ENCODE peak calls at places on chromosomes 16 and 17, in six cellular contexts. X is heart left ventricle, J is right lobe of liver, Y is IMR-90, O is GM12878, F is tibial nerve. I is an unnamed sample.

GRCh38 chr16:52629296-52629695 is 82.4 kb upstream of the TOX3 start:
- DNase-seq in X (no peak), J (no peak), Y (no peak), O (no peak), F (no peak), I (no peak)

GRCh38 chr17:57545836-57546305 is 199.2 kb downstream of the CCDC182 start:
- DNase-seq in X (no peak), J (no peak), Y (no peak), O (no peak), F (no peak), I (no peak)

GRCh38 chr17:54749157-54749556 is 151.5 kb upstream of the TOM1L1 start:
- DNase-seq in X (no peak), J (no peak), Y (no peak), O (no peak), F (no peak), I (no peak)

GRCh38 chr17:82780981-82781893 is 29.4 kb downstream of the TBCD start:
- DNase-seq in X (no peak), J (no peak), Y (no peak), O (no peak), F (no peak), I (no peak)

GRCh38 chr16:88319116-88319965 is 63.4 kb upstream of the ZNF469 start:
- DNase-seq in X (no peak), J (no peak), Y (no peak), O (no peak), F (no peak), I (no peak)

GRCh38 chr17:78383725-78384471 is 5.4 kb downstream of the PGS1 start:
- DNase-seq in X (peak; percentile 78), J (peak; percentile 83), Y (peak; percentile 100), O (peak; percentile 74), F (peak; percentile 70), I (peak; percentile 65)

GRCh38 chr17:77266891-77267341 is 126.1 kb downstream of the SEC14L1 start:
- DNase-seq in X (no peak), J (no peak), Y (peak; percentile 23), O (no peak), F (no peak), I (no peak)

GRCh38 chr17:79657036-79657435 is 46.2 kb upstream of the RBFOX3 start:
- DNase-seq in X (no peak), J (no peak), Y (no peak), O (no peak), F (no peak), I (no peak)

GRCh38 chr16:27723711-27724490 is 174.0 kb downstream of the KATNIP start:
- DNase-seq in X (no peak), J (no peak), Y (no peak), O (no peak), F (no peak), I (no peak)

GRCh38 chr16:8678068-8678927 is 3.9 kb downstream of the ABAT start:
- DNase-seq in X (no peak), J (no peak), Y (peak; percentile 80), O (no peak), F (no peak), I (no peak)

GRCh38 chr16:56915311-56916105 is 16.4 kb upstream of the HERPUD1 start:
- DNase-seq in X (peak; percentile 38), J (no peak), Y (no peak), O (no peak), F (peak; percentile 34), I (no peak)

GRCh38 chr17:48160177-48160967 is 52.8 kb downstream of the SNX11 start:
- DNase-seq in X (no peak), J (peak; percentile 63), Y (no peak), O (no peak), F (no peak), I (no peak)

DNA sequence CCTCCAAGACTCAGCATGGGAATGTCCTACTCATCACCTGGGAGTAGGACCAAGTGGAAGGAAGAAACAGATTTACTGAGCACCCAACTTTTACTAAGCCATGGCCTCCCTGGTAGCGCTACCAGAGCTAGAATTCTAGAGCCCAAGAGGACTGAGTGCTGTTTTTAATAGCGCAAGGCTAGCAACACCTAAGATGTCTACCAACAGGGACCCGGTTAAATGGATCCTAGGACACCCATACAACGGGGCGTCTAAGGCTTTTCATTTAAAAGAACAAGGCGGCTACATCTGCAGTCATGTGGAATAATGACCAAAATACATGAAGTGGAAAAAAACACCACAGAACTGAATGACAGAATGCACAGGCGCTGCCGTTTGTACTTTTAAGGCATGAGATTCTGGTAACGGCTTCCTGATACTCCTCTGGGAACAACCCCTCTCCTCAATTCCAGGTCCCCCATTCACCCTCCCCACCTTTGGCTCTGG is 5.1 kb downstream of the GGA2 start:
- DNase-seq in X (no peak), J (no peak), Y (no peak), O (no peak), F (no peak), I (no peak)
- H3K4me1 ChIP-seq in X (peaks cover 52% of the 10 kb centered on the region), J (no peaks in the 10 kb centered on the region), Y (peaks cover 15% of the 10 kb centered on the region), O (peaks cover 48% of the 10 kb centered on the region), F (peaks cover 56% of the 10 kb centered on the region), I (peaks cover 97% of the 10 kb centered on the region)

DNA sequence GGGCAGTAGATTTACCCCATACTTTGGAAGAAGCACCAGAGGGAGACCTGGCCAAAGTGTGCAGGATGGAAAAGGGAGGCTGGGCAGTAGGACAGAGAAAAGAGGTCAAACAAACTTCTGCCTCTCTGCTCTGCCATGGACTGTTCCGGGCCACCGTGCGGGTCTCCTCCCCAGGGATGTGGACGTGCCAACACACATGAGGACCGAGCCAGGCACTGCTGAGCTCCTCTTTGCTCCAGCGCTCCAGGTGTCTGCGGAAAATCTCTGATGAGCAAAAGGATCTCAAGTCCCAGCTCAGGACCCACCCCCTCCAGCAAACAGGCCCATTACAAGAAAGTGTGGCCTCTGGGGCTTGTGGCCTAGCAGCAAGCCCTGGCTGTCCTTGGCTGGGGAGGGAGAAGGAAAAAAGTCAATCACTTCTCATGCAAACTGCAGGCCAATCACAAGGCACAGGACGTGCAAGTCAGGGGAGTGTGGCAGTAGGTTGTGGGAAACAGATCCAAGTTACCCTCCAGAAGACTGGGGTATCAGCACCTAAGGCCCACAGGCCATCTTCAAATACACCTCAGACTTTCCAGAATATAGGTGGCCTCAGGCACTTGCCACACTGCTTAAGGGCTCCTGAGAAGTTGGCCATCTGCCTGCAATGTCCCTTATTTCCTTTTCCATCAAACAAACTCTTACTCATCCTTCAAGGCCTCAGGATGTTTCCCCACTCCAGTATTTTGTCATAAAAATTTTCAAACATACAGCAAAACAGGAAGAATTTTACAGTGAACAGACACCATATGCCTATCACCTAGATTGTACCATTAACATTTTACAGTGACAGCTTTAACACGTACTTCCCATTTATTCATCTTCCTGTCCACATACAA is 35.9 kb upstream of the SREBF1 start:
- DNase-seq in X (no peak), J (no peak), Y (peak; percentile 32), O (no peak), F (no peak), I (no peak)
- TF ChIP-seq POLR2A in X (no peak), J (no peak), Y (no peak), O (no peak), F (no peak), I (no peak)

GRCh38 chr16:81627024-81627423 is 152.1 kb upstream of the PLCG2 start:
- DNase-seq in X (no peak), J (no peak), Y (peak; percentile 68), O (no peak), F (no peak), I (no peak)
- H3K4me1 ChIP-seq in X (peaks cover 13% of the 10 kb centered on the region), J (no peaks in the 10 kb centered on the region), Y (peaks cover 6% of the 10 kb centered on the region), O (peaks cover 10% of the 10 kb centered on the region), F (peaks cover 30% of the 10 kb centered on the region), I (peaks cover 38% of the 10 kb centered on the region)

GRCh38 chr16:89883346-89884040 is 10.1 kb downstream of the TCF25 start:
- DNase-seq in X (no peak), J (no peak), Y (no peak), O (no peak), F (no peak), I (no peak)

GRCh38 chr16:89881368-89881730 is 8.0 kb downstream of the TCF25 start:
- DNase-seq in X (no peak), J (no peak), Y (no peak), O (no peak), F (no peak), I (no peak)

GRCh38 chr16:89887243-89887642 is 13.9 kb downstream of the TCF25 start:
- DNase-seq in X (no peak), J (no peak), Y (no peak), O (no peak), F (no peak), I (no peak)

GRCh38 chr16:89880477-89881367 is 7.3 kb downstream of the TCF25 start:
- DNase-seq in X (no peak), J (no peak), Y (no peak), O (no peak), F (no peak), I (no peak)

DNA sequence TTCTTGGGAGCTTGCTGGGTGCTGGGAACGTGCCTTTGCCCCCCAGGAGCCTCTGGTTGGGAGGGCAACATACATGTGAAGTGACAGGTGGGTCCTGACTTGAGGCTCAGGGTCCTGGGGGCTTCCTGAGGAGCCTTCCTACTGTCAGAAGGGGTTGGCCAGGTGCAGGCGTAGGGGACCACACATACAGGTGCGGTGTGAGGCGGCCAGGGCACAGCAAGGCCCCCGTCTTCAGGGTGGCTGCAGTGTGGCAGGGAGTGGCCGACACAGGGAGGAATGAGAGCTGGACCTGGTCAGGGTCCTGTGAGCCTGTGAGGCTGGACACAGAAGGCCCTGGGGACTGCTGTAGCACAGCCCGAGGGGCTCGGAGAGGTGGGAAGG is 10.6 kb downstream of the TCF25 start:
- DNase-seq in X (no peak), J (no peak), Y (no peak), O (no peak), F (no peak), I (no peak)
- TF ChIP-seq POLR2A in X (no peak), J (no peak), Y (no peak), O (no peak), F (no peak), I (no peak)

GRCh38 chr17:50127661-50128361 is 2.1 kb downstream of the SAMD14 start:
- DNase-seq in X (no peak), J (no peak), Y (peak; percentile 45), O (no peak), F (no peak), I (no peak)
- H3K4me1 ChIP-seq in X (peaks cover 52% of the 10 kb centered on the region), J (no peaks in the 10 kb centered on the region), Y (peaks cover 21% of the 10 kb centered on the region), O (peaks cover 6% of the 10 kb centered on the region), F (peaks cover 43% of the 10 kb centered on the region), I (peaks cover 48% of the 10 kb centered on the region)

DNA sequence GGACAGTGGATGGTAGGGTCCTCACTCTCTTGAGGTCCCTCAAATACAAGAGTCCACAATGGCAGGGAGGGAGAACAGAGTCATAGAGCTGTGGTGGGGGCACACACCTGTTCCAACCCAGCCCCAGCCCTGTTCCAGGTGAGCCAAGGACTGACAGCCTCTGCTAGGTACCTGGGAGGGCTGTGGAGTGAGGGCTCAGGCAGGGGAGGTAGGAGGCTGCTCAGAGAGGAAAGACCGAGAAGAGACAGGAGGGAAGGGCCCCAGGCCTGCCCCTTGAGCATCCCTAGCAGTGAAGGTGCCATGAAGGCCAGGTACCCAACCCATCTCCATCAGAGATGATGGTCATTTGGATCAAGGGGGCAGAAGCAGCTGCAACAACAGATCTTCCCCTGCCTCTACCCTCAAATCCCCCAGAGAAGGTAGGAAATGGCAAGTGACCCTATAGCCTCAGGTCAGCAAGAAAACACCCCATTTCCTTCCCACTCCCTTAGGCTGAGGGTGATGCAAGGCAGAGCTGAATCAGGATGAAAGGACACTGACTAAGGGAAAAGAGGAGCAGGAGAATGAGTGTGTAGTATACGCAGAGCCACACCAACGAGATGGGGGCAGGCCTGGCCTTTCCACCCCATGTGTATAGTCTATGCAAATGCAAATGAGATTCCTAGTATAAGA is 28.6 kb downstream of the CD300LG start:
- DNase-seq in X (no peak), J (no peak), Y (no peak), O (no peak), F (no peak), I (no peak)
- TF ChIP-seq POLR2A in X (no peak), J (no peak), Y (no peak), O (no peak), F (no peak), I (no peak)